ENCODE peak calls at places on chromosomes 5 and 9, in nine cellular contexts. One of them, this sample, is unnamed.
A peak's percentile ranks its signal among the peaks of the same experiment; 100 is the strongest.

GRCh38 chr5:88815048-88815789 is 67.8 kb downstream of the MEF2C start:
- DNase-seq in anterior cingulate cortex: no peak
- DNase-seq in sigmoid colon: no peak
- DNase-seq in naive thymus-derived CD8-positive, alpha-beta T cell: no peak
- DNase-seq in iPS DF 19.7: no peak
- DNase-seq in activated T-cell treated with anti-CD3 and anti-CD28 coated beads for 24 hours: no peak
- DNase-seq in T-helper 1 cell: no peak
- DNase-seq in dorsolateral prefrontal cortex: no peak
- DNase-seq in stimulated activated CD8-positive, alpha-beta memory T cell treated with anti-CD3 and anti-CD28 coated beads, Interleukin-4, amount 100 ng/mL, for 4 hours: no peak
- DNase-seq in this sample: no peak

GRCh38 chr9:121269030-121269887 is 1.3 kb downstream of the GSN start:
- DNase-seq in anterior cingulate cortex: no peak
- DNase-seq in sigmoid colon: peak; percentile 84
- DNase-seq in naive thymus-derived CD8-positive, alpha-beta T cell: no peak
- DNase-seq in iPS DF 19.7: no peak
- DNase-seq in activated T-cell treated with anti-CD3 and anti-CD28 coated beads for 24 hours: no peak
- DNase-seq in T-helper 1 cell: no peak
- DNase-seq in dorsolateral prefrontal cortex: no peak
- DNase-seq in stimulated activated CD8-positive, alpha-beta memory T cell treated with anti-CD3 and anti-CD28 coated beads, Interleukin-4, amount 100 ng/mL, for 4 hours: no peak
- DNase-seq in this sample: peak; percentile 61

GRCh38 chr9:123127512-123128075 is 94.1 kb downstream of the GPR21 start:
- DNase-seq in anterior cingulate cortex: no peak
- DNase-seq in sigmoid colon: no peak
- DNase-seq in naive thymus-derived CD8-positive, alpha-beta T cell: no peak
- DNase-seq in iPS DF 19.7: no peak
- DNase-seq in activated T-cell treated with anti-CD3 and anti-CD28 coated beads for 24 hours: no peak
- DNase-seq in T-helper 1 cell: no peak
- DNase-seq in dorsolateral prefrontal cortex: no peak
- DNase-seq in stimulated activated CD8-positive, alpha-beta memory T cell treated with anti-CD3 and anti-CD28 coated beads, Interleukin-4, amount 100 ng/mL, for 4 hours: no peak
- DNase-seq in this sample: no peak

GRCh38 chr9:91197232-91198181 is 164.2 kb downstream of the AUH start:
- DNase-seq in anterior cingulate cortex: no peak
- DNase-seq in sigmoid colon: peak; percentile 96
- DNase-seq in naive thymus-derived CD8-positive, alpha-beta T cell: no peak
- DNase-seq in iPS DF 19.7: no peak
- DNase-seq in activated T-cell treated with anti-CD3 and anti-CD28 coated beads for 24 hours: no peak
- DNase-seq in T-helper 1 cell: no peak
- DNase-seq in dorsolateral prefrontal cortex: no peak
- DNase-seq in stimulated activated CD8-positive, alpha-beta memory T cell treated with anti-CD3 and anti-CD28 coated beads, Interleukin-4, amount 100 ng/mL, for 4 hours: no peak
- DNase-seq in this sample: peak; percentile 63

GRCh38 chr9:27861887-27862286 is 288.6 kb upstream of the C9orf72 start:
- DNase-seq in anterior cingulate cortex: no peak
- DNase-seq in sigmoid colon: no peak
- DNase-seq in naive thymus-derived CD8-positive, alpha-beta T cell: no peak
- DNase-seq in iPS DF 19.7: no peak
- DNase-seq in activated T-cell treated with anti-CD3 and anti-CD28 coated beads for 24 hours: no peak
- DNase-seq in T-helper 1 cell: no peak
- DNase-seq in dorsolateral prefrontal cortex: no peak
- DNase-seq in stimulated activated CD8-positive, alpha-beta memory T cell treated with anti-CD3 and anti-CD28 coated beads, Interleukin-4, amount 100 ng/mL, for 4 hours: no peak
- DNase-seq in this sample: no peak

GRCh38 chr9:12464910-12465512 is 228.2 kb upstream of the TYRP1 start:
- DNase-seq in anterior cingulate cortex: no peak
- DNase-seq in sigmoid colon: no peak
- DNase-seq in naive thymus-derived CD8-positive, alpha-beta T cell: no peak
- DNase-seq in iPS DF 19.7: no peak
- DNase-seq in activated T-cell treated with anti-CD3 and anti-CD28 coated beads for 24 hours: no peak
- DNase-seq in T-helper 1 cell: no peak
- DNase-seq in dorsolateral prefrontal cortex: no peak
- DNase-seq in stimulated activated CD8-positive, alpha-beta memory T cell treated with anti-CD3 and anti-CD28 coated beads, Interleukin-4, amount 100 ng/mL, for 4 hours: no peak
- DNase-seq in this sample: peak; percentile 11

GRCh38 chr5:33401482-33402390 is 39.0 kb upstream of the TARS1 start:
- DNase-seq in anterior cingulate cortex: no peak
- DNase-seq in sigmoid colon: no peak
- DNase-seq in naive thymus-derived CD8-positive, alpha-beta T cell: no peak
- DNase-seq in iPS DF 19.7: no peak
- DNase-seq in activated T-cell treated with anti-CD3 and anti-CD28 coated beads for 24 hours: no peak
- DNase-seq in T-helper 1 cell: no peak
- DNase-seq in dorsolateral prefrontal cortex: no peak
- DNase-seq in stimulated activated CD8-positive, alpha-beta memory T cell treated with anti-CD3 and anti-CD28 coated beads, Interleukin-4, amount 100 ng/mL, for 4 hours: no peak
- DNase-seq in this sample: no peak

GRCh38 chr9:114696814-114697544 is 15.0 kb upstream of the TEX48 start:
- DNase-seq in anterior cingulate cortex: no peak
- DNase-seq in sigmoid colon: no peak
- DNase-seq in naive thymus-derived CD8-positive, alpha-beta T cell: no peak
- DNase-seq in iPS DF 19.7: no peak
- DNase-seq in activated T-cell treated with anti-CD3 and anti-CD28 coated beads for 24 hours: peak; percentile 60
- DNase-seq in T-helper 1 cell: no peak
- DNase-seq in dorsolateral prefrontal cortex: no peak
- DNase-seq in stimulated activated CD8-positive, alpha-beta memory T cell treated with anti-CD3 and anti-CD28 coated beads, Interleukin-4, amount 100 ng/mL, for 4 hours: no peak
- DNase-seq in this sample: no peak

GRCh38 chr9:108743426-108743825 is 112.4 kb downstream of the ACTL7B start:
- DNase-seq in anterior cingulate cortex: no peak
- DNase-seq in sigmoid colon: no peak
- DNase-seq in naive thymus-derived CD8-positive, alpha-beta T cell: no peak
- DNase-seq in iPS DF 19.7: no peak
- DNase-seq in activated T-cell treated with anti-CD3 and anti-CD28 coated beads for 24 hours: no peak
- DNase-seq in T-helper 1 cell: no peak
- DNase-seq in dorsolateral prefrontal cortex: no peak
- DNase-seq in stimulated activated CD8-positive, alpha-beta memory T cell treated with anti-CD3 and anti-CD28 coated beads, Interleukin-4, amount 100 ng/mL, for 4 hours: no peak
- DNase-seq in this sample: no peak

GRCh38 chr5:143775258-143775657 is 36.7 kb upstream of the HMHB1 start:
- DNase-seq in anterior cingulate cortex: no peak
- DNase-seq in sigmoid colon: no peak
- DNase-seq in naive thymus-derived CD8-positive, alpha-beta T cell: no peak
- DNase-seq in iPS DF 19.7: no peak
- DNase-seq in activated T-cell treated with anti-CD3 and anti-CD28 coated beads for 24 hours: no peak
- DNase-seq in T-helper 1 cell: no peak
- DNase-seq in dorsolateral prefrontal cortex: no peak
- DNase-seq in stimulated activated CD8-positive, alpha-beta memory T cell treated with anti-CD3 and anti-CD28 coated beads, Interleukin-4, amount 100 ng/mL, for 4 hours: no peak
- DNase-seq in this sample: no peak

GRCh38 chr9:108156270-108156998 is 666.9 kb upstream of the KLF4 start:
- DNase-seq in anterior cingulate cortex: no peak
- DNase-seq in sigmoid colon: no peak
- DNase-seq in naive thymus-derived CD8-positive, alpha-beta T cell: no peak
- DNase-seq in iPS DF 19.7: no peak
- DNase-seq in activated T-cell treated with anti-CD3 and anti-CD28 coated beads for 24 hours: no peak
- DNase-seq in T-helper 1 cell: no peak
- DNase-seq in dorsolateral prefrontal cortex: no peak
- DNase-seq in stimulated activated CD8-positive, alpha-beta memory T cell treated with anti-CD3 and anti-CD28 coated beads, Interleukin-4, amount 100 ng/mL, for 4 hours: no peak
- DNase-seq in this sample: no peak

GRCh38 chr5:91206734-91207133 is 176.4 kb downstream of the ARRDC3 start:
- DNase-seq in anterior cingulate cortex: no peak
- DNase-seq in sigmoid colon: no peak
- DNase-seq in naive thymus-derived CD8-positive, alpha-beta T cell: no peak
- DNase-seq in iPS DF 19.7: no peak
- DNase-seq in activated T-cell treated with anti-CD3 and anti-CD28 coated beads for 24 hours: no peak
- DNase-seq in T-helper 1 cell: no peak
- DNase-seq in dorsolateral prefrontal cortex: no peak
- DNase-seq in stimulated activated CD8-positive, alpha-beta memory T cell treated with anti-CD3 and anti-CD28 coated beads, Interleukin-4, amount 100 ng/mL, for 4 hours: no peak
- DNase-seq in this sample: no peak

GRCh38 chr9:134492281-134492691 is 149.3 kb upstream of the COL5A1 start:
- DNase-seq in anterior cingulate cortex: no peak
- DNase-seq in sigmoid colon: peak; percentile 84
- DNase-seq in naive thymus-derived CD8-positive, alpha-beta T cell: no peak
- DNase-seq in iPS DF 19.7: no peak
- DNase-seq in activated T-cell treated with anti-CD3 and anti-CD28 coated beads for 24 hours: no peak
- DNase-seq in T-helper 1 cell: no peak
- DNase-seq in dorsolateral prefrontal cortex: no peak
- DNase-seq in stimulated activated CD8-positive, alpha-beta memory T cell treated with anti-CD3 and anti-CD28 coated beads, Interleukin-4, amount 100 ng/mL, for 4 hours: no peak
- DNase-seq in this sample: no peak

GRCh38 chr9:14023285-14023684 is 290.7 kb downstream of the NFIB start:
- DNase-seq in anterior cingulate cortex: no peak
- DNase-seq in sigmoid colon: no peak
- DNase-seq in naive thymus-derived CD8-positive, alpha-beta T cell: no peak
- DNase-seq in iPS DF 19.7: no peak
- DNase-seq in activated T-cell treated with anti-CD3 and anti-CD28 coated beads for 24 hours: no peak
- DNase-seq in T-helper 1 cell: no peak
- DNase-seq in dorsolateral prefrontal cortex: no peak
- DNase-seq in stimulated activated CD8-positive, alpha-beta memory T cell treated with anti-CD3 and anti-CD28 coated beads, Interleukin-4, amount 100 ng/mL, for 4 hours: no peak
- DNase-seq in this sample: no peak

GRCh38 chr9:92947268-92948031 is at the start of gene FGD3:
- DNase-seq in anterior cingulate cortex: no peak
- DNase-seq in sigmoid colon: no peak
- DNase-seq in naive thymus-derived CD8-positive, alpha-beta T cell: no peak
- DNase-seq in iPS DF 19.7: no peak
- DNase-seq in activated T-cell treated with anti-CD3 and anti-CD28 coated beads for 24 hours: peak; percentile 35
- DNase-seq in T-helper 1 cell: no peak
- DNase-seq in dorsolateral prefrontal cortex: no peak
- DNase-seq in stimulated activated CD8-positive, alpha-beta memory T cell treated with anti-CD3 and anti-CD28 coated beads, Interleukin-4, amount 100 ng/mL, for 4 hours: no peak
- DNase-seq in this sample: no peak

GRCh38 chr9:81789751-81790150 is 100.4 kb upstream of the TLE1 start:
- DNase-seq in anterior cingulate cortex: no peak
- DNase-seq in sigmoid colon: no peak
- DNase-seq in naive thymus-derived CD8-positive, alpha-beta T cell: no peak
- DNase-seq in iPS DF 19.7: no peak
- DNase-seq in activated T-cell treated with anti-CD3 and anti-CD28 coated beads for 24 hours: no peak
- DNase-seq in T-helper 1 cell: no peak
- DNase-seq in dorsolateral prefrontal cortex: no peak
- DNase-seq in stimulated activated CD8-positive, alpha-beta memory T cell treated with anti-CD3 and anti-CD28 coated beads, Interleukin-4, amount 100 ng/mL, for 4 hours: no peak
- DNase-seq in this sample: no peak

GRCh38 chr9:96139592-96140251 is 162.3 kb downstream of the HSD17B3 start:
- DNase-seq in anterior cingulate cortex: no peak
- DNase-seq in sigmoid colon: peak; percentile 91
- DNase-seq in naive thymus-derived CD8-positive, alpha-beta T cell: no peak
- DNase-seq in iPS DF 19.7: no peak
- DNase-seq in activated T-cell treated with anti-CD3 and anti-CD28 coated beads for 24 hours: no peak
- DNase-seq in T-helper 1 cell: no peak
- DNase-seq in dorsolateral prefrontal cortex: no peak
- DNase-seq in stimulated activated CD8-positive, alpha-beta memory T cell treated with anti-CD3 and anti-CD28 coated beads, Interleukin-4, amount 100 ng/mL, for 4 hours: no peak
- DNase-seq in this sample: no peak

GRCh38 chr9:4097490-4097889 is 202.4 kb downstream of the GLIS3 start:
- DNase-seq in anterior cingulate cortex: no peak
- DNase-seq in sigmoid colon: no peak
- DNase-seq in naive thymus-derived CD8-positive, alpha-beta T cell: no peak
- DNase-seq in iPS DF 19.7: no peak
- DNase-seq in activated T-cell treated with anti-CD3 and anti-CD28 coated beads for 24 hours: no peak
- DNase-seq in T-helper 1 cell: no peak
- DNase-seq in dorsolateral prefrontal cortex: no peak
- DNase-seq in stimulated activated CD8-positive, alpha-beta memory T cell treated with anti-CD3 and anti-CD28 coated beads, Interleukin-4, amount 100 ng/mL, for 4 hours: no peak
- DNase-seq in this sample: no peak

GRCh38 chr5:156219483-156219882 is 107.5 kb upstream of the SGCD start:
- DNase-seq in anterior cingulate cortex: no peak
- DNase-seq in sigmoid colon: no peak
- DNase-seq in naive thymus-derived CD8-positive, alpha-beta T cell: no peak
- DNase-seq in iPS DF 19.7: no peak
- DNase-seq in activated T-cell treated with anti-CD3 and anti-CD28 coated beads for 24 hours: no peak
- DNase-seq in T-helper 1 cell: no peak
- DNase-seq in dorsolateral prefrontal cortex: no peak
- DNase-seq in stimulated activated CD8-positive, alpha-beta memory T cell treated with anti-CD3 and anti-CD28 coated beads, Interleukin-4, amount 100 ng/mL, for 4 hours: no peak
- DNase-seq in this sample: no peak

GRCh38 chr9:70747335-70747734 is 332.9 kb upstream of the KLF9 start:
- DNase-seq in anterior cingulate cortex: no peak
- DNase-seq in sigmoid colon: no peak
- DNase-seq in naive thymus-derived CD8-positive, alpha-beta T cell: no peak
- DNase-seq in iPS DF 19.7: no peak
- DNase-seq in activated T-cell treated with anti-CD3 and anti-CD28 coated beads for 24 hours: no peak
- DNase-seq in T-helper 1 cell: no peak
- DNase-seq in dorsolateral prefrontal cortex: no peak
- DNase-seq in stimulated activated CD8-positive, alpha-beta memory T cell treated with anti-CD3 and anti-CD28 coated beads, Interleukin-4, amount 100 ng/mL, for 4 hours: no peak
- DNase-seq in this sample: no peak

GRCh38 chr5:43193171-43193951 is 1.3 kb downstream of the NIM1K start:
- DNase-seq in anterior cingulate cortex: no peak
- DNase-seq in sigmoid colon: no peak
- DNase-seq in naive thymus-derived CD8-positive, alpha-beta T cell: peak; percentile 60
- DNase-seq in iPS DF 19.7: no peak
- DNase-seq in activated T-cell treated with anti-CD3 and anti-CD28 coated beads for 24 hours: peak; percentile 34
- DNase-seq in T-helper 1 cell: no peak
- DNase-seq in dorsolateral prefrontal cortex: no peak
- DNase-seq in stimulated activated CD8-positive, alpha-beta memory T cell treated with anti-CD3 and anti-CD28 coated beads, Interleukin-4, amount 100 ng/mL, for 4 hours: no peak
- DNase-seq in this sample: peak; percentile 81

GRCh38 chr5:13316191-13316590 is 628.3 kb downstream of the DNAH5 start:
- DNase-seq in anterior cingulate cortex: no peak
- DNase-seq in sigmoid colon: no peak
- DNase-seq in naive thymus-derived CD8-positive, alpha-beta T cell: no peak
- DNase-seq in iPS DF 19.7: no peak
- DNase-seq in activated T-cell treated with anti-CD3 and anti-CD28 coated beads for 24 hours: no peak
- DNase-seq in T-helper 1 cell: no peak
- DNase-seq in dorsolateral prefrontal cortex: no peak
- DNase-seq in stimulated activated CD8-positive, alpha-beta memory T cell treated with anti-CD3 and anti-CD28 coated beads, Interleukin-4, amount 100 ng/mL, for 4 hours: no peak
- DNase-seq in this sample: no peak

GRCh38 chr9:127426756-127427155 is 2.6 kb downstream of the ZNF79 start:
- DNase-seq in anterior cingulate cortex: no peak
- DNase-seq in sigmoid colon: no peak
- DNase-seq in naive thymus-derived CD8-positive, alpha-beta T cell: no peak
- DNase-seq in iPS DF 19.7: no peak
- DNase-seq in activated T-cell treated with anti-CD3 and anti-CD28 coated beads for 24 hours: peak; percentile 52
- DNase-seq in T-helper 1 cell: no peak
- DNase-seq in dorsolateral prefrontal cortex: no peak
- DNase-seq in stimulated activated CD8-positive, alpha-beta memory T cell treated with anti-CD3 and anti-CD28 coated beads, Interleukin-4, amount 100 ng/mL, for 4 hours: no peak
- DNase-seq in this sample: no peak

GRCh38 chr5:175657593-175658271 is at the start of gene HRH2:
- DNase-seq in anterior cingulate cortex: no peak
- DNase-seq in sigmoid colon: no peak
- DNase-seq in naive thymus-derived CD8-positive, alpha-beta T cell: peak; percentile 22
- DNase-seq in iPS DF 19.7: no peak
- DNase-seq in activated T-cell treated with anti-CD3 and anti-CD28 coated beads for 24 hours: peak; percentile 37
- DNase-seq in T-helper 1 cell: peak; percentile 8
- DNase-seq in dorsolateral prefrontal cortex: peak; percentile 63
- DNase-seq in stimulated activated CD8-positive, alpha-beta memory T cell treated with anti-CD3 and anti-CD28 coated beads, Interleukin-4, amount 100 ng/mL, for 4 hours: no peak
- DNase-seq in this sample: peak; percentile 13

GRCh38 chr5:130541617-130542221 is 623.3 kb downstream of the HINT1 start:
- DNase-seq in anterior cingulate cortex: no peak
- DNase-seq in sigmoid colon: no peak
- DNase-seq in naive thymus-derived CD8-positive, alpha-beta T cell: no peak
- DNase-seq in iPS DF 19.7: no peak
- DNase-seq in activated T-cell treated with anti-CD3 and anti-CD28 coated beads for 24 hours: no peak
- DNase-seq in T-helper 1 cell: no peak
- DNase-seq in dorsolateral prefrontal cortex: no peak
- DNase-seq in stimulated activated CD8-positive, alpha-beta memory T cell treated with anti-CD3 and anti-CD28 coated beads, Interleukin-4, amount 100 ng/mL, for 4 hours: no peak
- DNase-seq in this sample: no peak

GRCh38 chr5:155089649-155090048 is 76.1 kb downstream of the KIF4B start:
- DNase-seq in anterior cingulate cortex: no peak
- DNase-seq in sigmoid colon: no peak
- DNase-seq in naive thymus-derived CD8-positive, alpha-beta T cell: no peak
- DNase-seq in iPS DF 19.7: no peak
- DNase-seq in activated T-cell treated with anti-CD3 and anti-CD28 coated beads for 24 hours: no peak
- DNase-seq in T-helper 1 cell: no peak
- DNase-seq in dorsolateral prefrontal cortex: no peak
- DNase-seq in stimulated activated CD8-positive, alpha-beta memory T cell treated with anti-CD3 and anti-CD28 coated beads, Interleukin-4, amount 100 ng/mL, for 4 hours: no peak
- DNase-seq in this sample: no peak

GRCh38 chr5:71454913-71455312 is 538 bp upstream of the BDP1 start:
- DNase-seq in anterior cingulate cortex: no peak
- DNase-seq in sigmoid colon: no peak
- DNase-seq in naive thymus-derived CD8-positive, alpha-beta T cell: no peak
- DNase-seq in iPS DF 19.7: no peak
- DNase-seq in activated T-cell treated with anti-CD3 and anti-CD28 coated beads for 24 hours: no peak
- DNase-seq in T-helper 1 cell: no peak
- DNase-seq in dorsolateral prefrontal cortex: no peak
- DNase-seq in stimulated activated CD8-positive, alpha-beta memory T cell treated with anti-CD3 and anti-CD28 coated beads, Interleukin-4, amount 100 ng/mL, for 4 hours: no peak
- DNase-seq in this sample: peak; percentile 13

GRCh38 chr9:82781965-82782392 is 281.0 kb downstream of the RASEF start:
- DNase-seq in anterior cingulate cortex: no peak
- DNase-seq in sigmoid colon: no peak
- DNase-seq in naive thymus-derived CD8-positive, alpha-beta T cell: no peak
- DNase-seq in iPS DF 19.7: no peak
- DNase-seq in activated T-cell treated with anti-CD3 and anti-CD28 coated beads for 24 hours: no peak
- DNase-seq in T-helper 1 cell: no peak
- DNase-seq in dorsolateral prefrontal cortex: no peak
- DNase-seq in stimulated activated CD8-positive, alpha-beta memory T cell treated with anti-CD3 and anti-CD28 coated beads, Interleukin-4, amount 100 ng/mL, for 4 hours: no peak
- DNase-seq in this sample: peak; percentile 0

GRCh38 chr5:96066386-96066719 is 104.7 kb upstream of the ELL2 start:
- DNase-seq in anterior cingulate cortex: no peak
- DNase-seq in sigmoid colon: no peak
- DNase-seq in naive thymus-derived CD8-positive, alpha-beta T cell: no peak
- DNase-seq in iPS DF 19.7: no peak
- DNase-seq in activated T-cell treated with anti-CD3 and anti-CD28 coated beads for 24 hours: no peak
- DNase-seq in T-helper 1 cell: no peak
- DNase-seq in dorsolateral prefrontal cortex: no peak
- DNase-seq in stimulated activated CD8-positive, alpha-beta memory T cell treated with anti-CD3 and anti-CD28 coated beads, Interleukin-4, amount 100 ng/mL, for 4 hours: no peak
- DNase-seq in this sample: no peak

This sample was measured in globus pallidus.